ENCODE peak calls at places on chromosomes 2 and 18, in six cellular contexts. One of them, this sample, is unnamed.

GRCh38 chr2:22273853-22274252 is 1111.1 kb upstream of the KLHL29 start:
- DNase-seq in activated T-cell treated with anti-CD3 and anti-CD28 coated beads, Interleukin-2, amount 50 U/mL, for 1 hour: no peak
- DNase-seq in PC-9: no peak
- DNase-seq in A172: no peak
- DNase-seq in caudate nucleus: no peak
- DNase-seq in NCI-H1092 treated with DMSO at 0.1 percent for 48 hours: no peak
- DNase-seq in this sample: no peak

GRCh38 chr2:207330912-207331311 is 165.2 kb upstream of the KLF7 start:
- DNase-seq in activated T-cell treated with anti-CD3 and anti-CD28 coated beads, Interleukin-2, amount 50 U/mL, for 1 hour: no peak
- DNase-seq in A172: peak; percentile 84
- DNase-seq in PC-9: peak; percentile 36
- DNase-seq in NCI-H1092 treated with DMSO at 0.1 percent for 48 hours: no peak
- DNase-seq in caudate nucleus: no peak
- DNase-seq in this sample: no peak

GRCh38 chr2:47172156-47172921 is 17.2 kb upstream of the STPG4 start:
- DNase-seq in NCI-H1092 treated with DMSO at 0.1 percent for 48 hours: no peak
- DNase-seq in activated T-cell treated with anti-CD3 and anti-CD28 coated beads, Interleukin-2, amount 50 U/mL, for 1 hour: no peak
- DNase-seq in caudate nucleus: no peak
- DNase-seq in PC-9: no peak
- DNase-seq in A172: peak; percentile 46
- DNase-seq in this sample: no peak

GRCh38 chr2:207765541-207765940 is 4.2 kb downstream of the FZD5 start:
- DNase-seq in NCI-H1092 treated with DMSO at 0.1 percent for 48 hours: no peak
- DNase-seq in PC-9: no peak
- DNase-seq in caudate nucleus: no peak
- DNase-seq in A172: no peak
- DNase-seq in activated T-cell treated with anti-CD3 and anti-CD28 coated beads, Interleukin-2, amount 50 U/mL, for 1 hour: no peak
- DNase-seq in this sample: no peak

GRCh38 chr18:3129053-3129864 is 90.5 kb downstream of the MYOM1 start:
- DNase-seq in A172: peak; percentile 80
- DNase-seq in PC-9: peak; percentile 40
- DNase-seq in caudate nucleus: peak; percentile 78
- DNase-seq in NCI-H1092 treated with DMSO at 0.1 percent for 48 hours: peak; percentile 13
- DNase-seq in activated T-cell treated with anti-CD3 and anti-CD28 coated beads, Interleukin-2, amount 50 U/mL, for 1 hour: peak; percentile 80
- DNase-seq in this sample: peak; percentile 72

GRCh38 chr2:28339516-28340175 is 53.0 kb upstream of the FOSL2 start:
- DNase-seq in PC-9: no peak
- DNase-seq in NCI-H1092 treated with DMSO at 0.1 percent for 48 hours: no peak
- DNase-seq in A172: no peak
- DNase-seq in caudate nucleus: no peak
- DNase-seq in activated T-cell treated with anti-CD3 and anti-CD28 coated beads, Interleukin-2, amount 50 U/mL, for 1 hour: no peak
- DNase-seq in this sample: no peak

GRCh38 chr2:55519908-55520885 is 679 bp downstream of the CFAP36 start:
- DNase-seq in NCI-H1092 treated with DMSO at 0.1 percent for 48 hours: peak; percentile 34
- DNase-seq in A172: peak; percentile 18
- DNase-seq in PC-9: no peak
- DNase-seq in activated T-cell treated with anti-CD3 and anti-CD28 coated beads, Interleukin-2, amount 50 U/mL, for 1 hour: no peak
- DNase-seq in caudate nucleus: peak; percentile 38
- DNase-seq in this sample: peak; percentile 71

GRCh38 chr2:130957920-130958319 is 121.2 kb downstream of the ARHGEF4 start:
- DNase-seq in caudate nucleus: no peak
- DNase-seq in PC-9: no peak
- DNase-seq in activated T-cell treated with anti-CD3 and anti-CD28 coated beads, Interleukin-2, amount 50 U/mL, for 1 hour: no peak
- DNase-seq in A172: no peak
- DNase-seq in NCI-H1092 treated with DMSO at 0.1 percent for 48 hours: no peak
- DNase-seq in this sample: no peak

GRCh38 chr18:44579028-44579692 is 101.5 kb upstream of the SETBP1 start:
- DNase-seq in activated T-cell treated with anti-CD3 and anti-CD28 coated beads, Interleukin-2, amount 50 U/mL, for 1 hour: no peak
- DNase-seq in NCI-H1092 treated with DMSO at 0.1 percent for 48 hours: peak; percentile 23
- DNase-seq in caudate nucleus: no peak
- DNase-seq in PC-9: no peak
- DNase-seq in A172: peak; percentile 20
- DNase-seq in this sample: no peak

GRCh38 chr2:132438650-132439030 is 22.0 kb downstream of the GPR39 start:
- DNase-seq in activated T-cell treated with anti-CD3 and anti-CD28 coated beads, Interleukin-2, amount 50 U/mL, for 1 hour: no peak
- DNase-seq in A172: peak; percentile 98
- DNase-seq in caudate nucleus: no peak
- DNase-seq in NCI-H1092 treated with DMSO at 0.1 percent for 48 hours: no peak
- DNase-seq in PC-9: peak; percentile 78
- DNase-seq in this sample: no peak

GRCh38 chr2:20027260-20027677 is 14.8 kb upstream of the MATN3 start:
- DNase-seq in activated T-cell treated with anti-CD3 and anti-CD28 coated beads, Interleukin-2, amount 50 U/mL, for 1 hour: no peak
- DNase-seq in NCI-H1092 treated with DMSO at 0.1 percent for 48 hours: no peak
- DNase-seq in caudate nucleus: no peak
- DNase-seq in PC-9: no peak
- DNase-seq in A172: peak; percentile 40
- DNase-seq in this sample: no peak

GRCh38 chr2:100278986-100279385 is 43.3 kb downstream of the LONRF2 start:
- DNase-seq in NCI-H1092 treated with DMSO at 0.1 percent for 48 hours: no peak
- DNase-seq in activated T-cell treated with anti-CD3 and anti-CD28 coated beads, Interleukin-2, amount 50 U/mL, for 1 hour: no peak
- DNase-seq in A172: no peak
- DNase-seq in PC-9: no peak
- DNase-seq in caudate nucleus: no peak
- DNase-seq in this sample: no peak

GRCh38 chr2:223306371-223306770 is 254.4 kb downstream of the KCNE4 start:
- DNase-seq in activated T-cell treated with anti-CD3 and anti-CD28 coated beads, Interleukin-2, amount 50 U/mL, for 1 hour: no peak
- DNase-seq in caudate nucleus: no peak
- DNase-seq in A172: peak; percentile 41
- DNase-seq in NCI-H1092 treated with DMSO at 0.1 percent for 48 hours: peak; percentile 5
- DNase-seq in PC-9: peak; percentile 18
- DNase-seq in this sample: no peak

GRCh38 chr2:85794491-85795121 is 40.8 kb downstream of the ATOH8 start:
- DNase-seq in NCI-H1092 treated with DMSO at 0.1 percent for 48 hours: peak; percentile 12
- DNase-seq in PC-9: no peak
- DNase-seq in activated T-cell treated with anti-CD3 and anti-CD28 coated beads, Interleukin-2, amount 50 U/mL, for 1 hour: no peak
- DNase-seq in caudate nucleus: peak; percentile 63
- DNase-seq in A172: no peak
- DNase-seq in this sample: no peak

GRCh38 chr2:170512271-170512670 is 202.9 kb upstream of the SP5 start:
- DNase-seq in NCI-H1092 treated with DMSO at 0.1 percent for 48 hours: peak; percentile 1
- DNase-seq in A172: no peak
- DNase-seq in PC-9: no peak
- DNase-seq in activated T-cell treated with anti-CD3 and anti-CD28 coated beads, Interleukin-2, amount 50 U/mL, for 1 hour: no peak
- DNase-seq in caudate nucleus: peak; percentile 66
- DNase-seq in this sample: peak; percentile 48

GRCh38 chr2:237464757-237465391 is 22.2 kb upstream of the MLPH start:
- DNase-seq in PC-9: no peak
- DNase-seq in activated T-cell treated with anti-CD3 and anti-CD28 coated beads, Interleukin-2, amount 50 U/mL, for 1 hour: no peak
- DNase-seq in caudate nucleus: no peak
- DNase-seq in NCI-H1092 treated with DMSO at 0.1 percent for 48 hours: no peak
- DNase-seq in A172: peak; percentile 65
- DNase-seq in this sample: no peak

GRCh38 chr2:102021776-102022175 is 30.0 kb downstream of the IL1R2 start:
- DNase-seq in NCI-H1092 treated with DMSO at 0.1 percent for 48 hours: no peak
- DNase-seq in caudate nucleus: no peak
- DNase-seq in activated T-cell treated with anti-CD3 and anti-CD28 coated beads, Interleukin-2, amount 50 U/mL, for 1 hour: no peak
- DNase-seq in PC-9: no peak
- DNase-seq in A172: no peak
- DNase-seq in this sample: no peak

GRCh38 chr2:81734981-81735380 is 1430.4 kb upstream of the LRRTM1 start:
- DNase-seq in A172: peak; percentile 6
- DNase-seq in activated T-cell treated with anti-CD3 and anti-CD28 coated beads, Interleukin-2, amount 50 U/mL, for 1 hour: no peak
- DNase-seq in NCI-H1092 treated with DMSO at 0.1 percent for 48 hours: no peak
- DNase-seq in PC-9: no peak
- DNase-seq in caudate nucleus: no peak
- DNase-seq in this sample: no peak

GRCh38 chr2:101264360-101264939 is 11.8 kb downstream of the CNOT11 start:
- DNase-seq in PC-9: no peak
- DNase-seq in activated T-cell treated with anti-CD3 and anti-CD28 coated beads, Interleukin-2, amount 50 U/mL, for 1 hour: no peak
- DNase-seq in NCI-H1092 treated with DMSO at 0.1 percent for 48 hours: no peak
- DNase-seq in caudate nucleus: no peak
- DNase-seq in A172: no peak
- DNase-seq in this sample: no peak

GRCh38 chr2:46967990-46968647 is 52.5 kb upstream of the MCFD2 start:
- DNase-seq in A172: peak; percentile 95
- DNase-seq in activated T-cell treated with anti-CD3 and anti-CD28 coated beads, Interleukin-2, amount 50 U/mL, for 1 hour: no peak
- DNase-seq in PC-9: peak; percentile 90
- DNase-seq in caudate nucleus: peak; percentile 70
- DNase-seq in NCI-H1092 treated with DMSO at 0.1 percent for 48 hours: no peak
- DNase-seq in this sample: no peak

GRCh38 chr2:241560883-241561474 is 2.4 kb downstream of the BOK start:
- DNase-seq in NCI-H1092 treated with DMSO at 0.1 percent for 48 hours: no peak
- DNase-seq in caudate nucleus: no peak
- DNase-seq in PC-9: peak; percentile 46
- DNase-seq in A172: peak; percentile 24
- DNase-seq in activated T-cell treated with anti-CD3 and anti-CD28 coated beads, Interleukin-2, amount 50 U/mL, for 1 hour: no peak
- DNase-seq in this sample: no peak

GRCh38 chr2:99104006-99104405 is 37.5 kb upstream of the C2orf15 start:
- DNase-seq in A172: no peak
- DNase-seq in NCI-H1092 treated with DMSO at 0.1 percent for 48 hours: no peak
- DNase-seq in caudate nucleus: no peak
- DNase-seq in activated T-cell treated with anti-CD3 and anti-CD28 coated beads, Interleukin-2, amount 50 U/mL, for 1 hour: no peak
- DNase-seq in PC-9: no peak
- DNase-seq in this sample: no peak

GRCh38 chr2:216508229-216508628 is 9.6 kb downstream of the RPL37A start:
- DNase-seq in NCI-H1092 treated with DMSO at 0.1 percent for 48 hours: no peak
- DNase-seq in activated T-cell treated with anti-CD3 and anti-CD28 coated beads, Interleukin-2, amount 50 U/mL, for 1 hour: no peak
- DNase-seq in caudate nucleus: no peak
- DNase-seq in PC-9: no peak
- DNase-seq in A172: no peak
- DNase-seq in this sample: no peak

GRCh38 chr2:106085441-106085911 is 108.6 kb downstream of the UXS1 start:
- DNase-seq in activated T-cell treated with anti-CD3 and anti-CD28 coated beads, Interleukin-2, amount 50 U/mL, for 1 hour: peak; percentile 52
- DNase-seq in caudate nucleus: peak; percentile 72
- DNase-seq in A172: no peak
- DNase-seq in NCI-H1092 treated with DMSO at 0.1 percent for 48 hours: no peak
- DNase-seq in PC-9: no peak
- DNase-seq in this sample: no peak

GRCh38 chr18:9547767-9548166 is 66.6 kb downstream of the PPP4R1 start:
- DNase-seq in caudate nucleus: no peak
- DNase-seq in PC-9: no peak
- DNase-seq in A172: no peak
- DNase-seq in activated T-cell treated with anti-CD3 and anti-CD28 coated beads, Interleukin-2, amount 50 U/mL, for 1 hour: no peak
- DNase-seq in NCI-H1092 treated with DMSO at 0.1 percent for 48 hours: peak; percentile 28
- DNase-seq in this sample: no peak

GRCh38 chr18:76354348-76354747 is 140.7 kb downstream of the ZNF516 start:
- DNase-seq in activated T-cell treated with anti-CD3 and anti-CD28 coated beads, Interleukin-2, amount 50 U/mL, for 1 hour: no peak
- DNase-seq in caudate nucleus: peak; percentile 25
- DNase-seq in NCI-H1092 treated with DMSO at 0.1 percent for 48 hours: no peak
- DNase-seq in A172: peak; percentile 22
- DNase-seq in PC-9: no peak
- DNase-seq in this sample: no peak

GRCh38 chr2:160062283-160063005 is at the start of gene PLA2R1:
- DNase-seq in NCI-H1092 treated with DMSO at 0.1 percent for 48 hours: no peak
- DNase-seq in caudate nucleus: no peak
- DNase-seq in activated T-cell treated with anti-CD3 and anti-CD28 coated beads, Interleukin-2, amount 50 U/mL, for 1 hour: no peak
- DNase-seq in PC-9: peak; percentile 29
- DNase-seq in A172: peak; percentile 29
- DNase-seq in this sample: peak; percentile 16

GRCh38 chr2:133814890-133815289 is 246.6 kb upstream of the NCKAP5 start:
- DNase-seq in activated T-cell treated with anti-CD3 and anti-CD28 coated beads, Interleukin-2, amount 50 U/mL, for 1 hour: no peak
- DNase-seq in A172: no peak
- DNase-seq in NCI-H1092 treated with DMSO at 0.1 percent for 48 hours: no peak
- DNase-seq in caudate nucleus: no peak
- DNase-seq in PC-9: no peak
- DNase-seq in this sample: no peak

GRCh38 chr2:118221952-118222594 is 133.8 kb downstream of the INSIG2 start:
- DNase-seq in caudate nucleus: peak; percentile 27
- DNase-seq in PC-9: peak; percentile 49
- DNase-seq in activated T-cell treated with anti-CD3 and anti-CD28 coated beads, Interleukin-2, amount 50 U/mL, for 1 hour: no peak
- DNase-seq in A172: peak; percentile 76
- DNase-seq in NCI-H1092 treated with DMSO at 0.1 percent for 48 hours: peak; percentile 49
- DNase-seq in this sample: no peak

GRCh38 chr2:7857904-7858303 is 824.0 kb upstream of the ID2 start:
- DNase-seq in NCI-H1092 treated with DMSO at 0.1 percent for 48 hours: no peak
- DNase-seq in activated T-cell treated with anti-CD3 and anti-CD28 coated beads, Interleukin-2, amount 50 U/mL, for 1 hour: no peak
- DNase-seq in PC-9: no peak
- DNase-seq in A172: no peak
- DNase-seq in caudate nucleus: no peak
- DNase-seq in this sample: no peak

GRCh38 chr2:10071176-10071575 is 9.0 kb downstream of the CYS1 start:
- DNase-seq in caudate nucleus: no peak
- DNase-seq in activated T-cell treated with anti-CD3 and anti-CD28 coated beads, Interleukin-2, amount 50 U/mL, for 1 hour: no peak
- DNase-seq in PC-9: no peak
- DNase-seq in A172: no peak
- DNase-seq in NCI-H1092 treated with DMSO at 0.1 percent for 48 hours: no peak
- DNase-seq in this sample: no peak

GRCh38 chr18:12027046-12027445 is 45.7 kb downstream of the IMPA2 start:
- DNase-seq in NCI-H1092 treated with DMSO at 0.1 percent for 48 hours: no peak
- DNase-seq in A172: no peak
- DNase-seq in PC-9: no peak
- DNase-seq in caudate nucleus: no peak
- DNase-seq in activated T-cell treated with anti-CD3 and anti-CD28 coated beads, Interleukin-2, amount 50 U/mL, for 1 hour: no peak
- DNase-seq in this sample: no peak

GRCh38 chr2:151472966-151473365 is 63.3 kb downstream of the RIF1 start:
- DNase-seq in caudate nucleus: no peak
- DNase-seq in PC-9: no peak
- DNase-seq in NCI-H1092 treated with DMSO at 0.1 percent for 48 hours: no peak
- DNase-seq in activated T-cell treated with anti-CD3 and anti-CD28 coated beads, Interleukin-2, amount 50 U/mL, for 1 hour: no peak
- DNase-seq in A172: no peak
- DNase-seq in this sample: no peak

GRCh38 chr18:46152808-46153617 is 48.8 kb downstream of the HAUS1 start:
- DNase-seq in activated T-cell treated with anti-CD3 and anti-CD28 coated beads, Interleukin-2, amount 50 U/mL, for 1 hour: no peak
- DNase-seq in A172: peak; percentile 63
- DNase-seq in NCI-H1092 treated with DMSO at 0.1 percent for 48 hours: peak; percentile 95
- DNase-seq in caudate nucleus: no peak
- DNase-seq in PC-9: peak; percentile 91
- DNase-seq in this sample: no peak

GRCh38 chr2:235551965-235552364 is 58.1 kb downstream of the AGAP1 start:
- DNase-seq in caudate nucleus: peak; percentile 68
- DNase-seq in A172: peak; percentile 69
- DNase-seq in PC-9: peak; percentile 74
- DNase-seq in activated T-cell treated with anti-CD3 and anti-CD28 coated beads, Interleukin-2, amount 50 U/mL, for 1 hour: no peak
- DNase-seq in NCI-H1092 treated with DMSO at 0.1 percent for 48 hours: peak; percentile 61
- DNase-seq in this sample: peak; percentile 53

GRCh38 chr18:48952287-48953095 is 1.7 kb upstream of the SMAD7 start:
- DNase-seq in activated T-cell treated with anti-CD3 and anti-CD28 coated beads, Interleukin-2, amount 50 U/mL, for 1 hour: peak; percentile 71
- DNase-seq in A172: no peak
- DNase-seq in PC-9: peak; percentile 74
- DNase-seq in NCI-H1092 treated with DMSO at 0.1 percent for 48 hours: peak; percentile 93
- DNase-seq in caudate nucleus: peak; percentile 63
- DNase-seq in this sample: peak; percentile 55

GRCh38 chr2:109382946-109383345 is 230.8 kb downstream of the SEPTIN10 start:
- DNase-seq in activated T-cell treated with anti-CD3 and anti-CD28 coated beads, Interleukin-2, amount 50 U/mL, for 1 hour: peak; percentile 6
- DNase-seq in NCI-H1092 treated with DMSO at 0.1 percent for 48 hours: peak; percentile 54
- DNase-seq in A172: peak; percentile 25
- DNase-seq in PC-9: peak; percentile 68
- DNase-seq in caudate nucleus: peak; percentile 31
- DNase-seq in this sample: peak; percentile 88

GRCh38 chr2:33577660-33578059 is 21.4 kb downstream of the FAM98A start:
- DNase-seq in A172: peak; percentile 16
- DNase-seq in PC-9: no peak
- DNase-seq in caudate nucleus: no peak
- DNase-seq in activated T-cell treated with anti-CD3 and anti-CD28 coated beads, Interleukin-2, amount 50 U/mL, for 1 hour: no peak
- DNase-seq in NCI-H1092 treated with DMSO at 0.1 percent for 48 hours: no peak
- DNase-seq in this sample: no peak

GRCh38 chr18:38545071-38545470 is 979.5 kb upstream of the CELF4 start:
- DNase-seq in activated T-cell treated with anti-CD3 and anti-CD28 coated beads, Interleukin-2, amount 50 U/mL, for 1 hour: no peak
- DNase-seq in A172: no peak
- DNase-seq in caudate nucleus: no peak
- DNase-seq in NCI-H1092 treated with DMSO at 0.1 percent for 48 hours: peak; percentile 32
- DNase-seq in PC-9: no peak
- DNase-seq in this sample: no peak